ENCODE peak calls at places on chromosome 16, in four cellular contexts. S, F, L and P are unnamed samples.

GRCh38 chr16:84618428-84619102 is 687 bp upstream of the COTL1 start:
- DNase-seq in L (peak; percentile 90), S (no peak), F (no peak), P (peak; percentile 99)

GRCh38 chr16:12535535-12536411 is 267.9 kb downstream of the CPPED1 start:
- DNase-seq in F (no peak), L (no peak), S (peak; percentile 97), P (no peak)

GRCh38 chr16:20326336-20326735 is 977 bp downstream of the GP2 start:
- DNase-seq in S (no peak), L (no peak), F (no peak), P (no peak)

GRCh38 chr16:81485225-81485624 is 40.6 kb downstream of the CMIP start:
- DNase-seq in L (no peak), F (no peak), S (no peak), P (no peak)

GRCh38 chr16:4309102-4309832 is 6.6 kb upstream of the GLIS2 start:
- DNase-seq in F (no peak), S (no peak), L (no peak), P (no peak)

GRCh38 chr16:30113031-30113710 is at the start of gene GDPD3:
- DNase-seq in F (no peak), S (no peak), L (no peak), P (no peak)

GRCh38 chr16:14490281-14490680 is 139.8 kb downstream of the PARN start:
- DNase-seq in L (no peak), F (no peak), S (no peak), P (no peak)

GRCh38 chr16:71353736-71354135 is 4.8 kb upstream of the CALB2 start:
- DNase-seq in S (no peak), L (no peak), F (no peak), P (no peak)

GRCh38 chr16:83137326-83137770 is 510.6 kb downstream of the CDH13 start:
- DNase-seq in S (no peak), F (no peak), L (no peak), P (no peak)

GRCh38 chr16:84489141-84489540 is 15.3 kb downstream of the MEAK7 start:
- DNase-seq in F (peak; percentile 1), S (no peak), L (no peak), P (no peak)

GRCh38 chr16:46612121-46612520 is 9.1 kb downstream of the SHCBP1 start:
- DNase-seq in F (no peak), L (no peak), S (no peak), P (no peak)

GRCh38 chr16:75372236-75372856 is 61.0 kb downstream of the CFDP1 start:
- DNase-seq in F (no peak), L (no peak), S (no peak), P (no peak)

GRCh38 chr16:81486555-81487061 is 42.0 kb downstream of the CMIP start:
- DNase-seq in F (no peak), L (no peak), S (no peak), P (no peak)

GRCh38 chr16:29807426-29808218 is 1.3 kb downstream of the MAZ start:
- DNase-seq in L (no peak), S (no peak), F (peak; percentile 95), P (peak; percentile 82)

GRCh38 chr16:65071371-65072311 is 50.2 kb downstream of the CDH11 start:
- DNase-seq in L (no peak), S (no peak), F (no peak), P (no peak)

GRCh38 chr16:48126801-48127644 is 28.8 kb downstream of the ABCC12 start:
- DNase-seq in S (no peak), L (peak; percentile 55), F (no peak), P (no peak)

GRCh38 chr16:59886021-59886420 is 1151.9 kb upstream of the GOT2 start:
- DNase-seq in F (no peak), S (no peak), L (no peak), P (no peak)

GRCh38 chr16:10668322-10669045 is 26.2 kb downstream of the TEKT5 start:
- DNase-seq in S (no peak), F (no peak), L (peak; percentile 45), P (no peak)

GRCh38 chr16:19843371-19843770 is 41.3 kb downstream of the GPRC5B start:
- DNase-seq in F (no peak), L (no peak), S (no peak), P (no peak)

GRCh38 chr16:83615131-83615530 is 192.6 kb upstream of the HSBP1 start:
- DNase-seq in L (no peak), F (no peak), S (no peak), P (no peak)

GRCh38 chr16:48133455-48134226 is 22.2 kb downstream of the ABCC12 start:
- DNase-seq in S (no peak), L (no peak), F (no peak), P (no peak)

GRCh38 chr16:85569615-85570212 is 43.4 kb upstream of the GSE1 start:
- DNase-seq in F (peak; percentile 87), L (no peak), S (peak; percentile 74), P (no peak)

GRCh38 chr16:89367538-89368059 is 122.8 kb downstream of the ANKRD11 start:
- DNase-seq in F (no peak), L (no peak), S (no peak), P (no peak)

GRCh38 chr16:19118938-19119431 is 5.2 kb downstream of the ITPRIPL2 start:
- DNase-seq in S (no peak), L (peak; percentile 82), F (peak; percentile 41), P (no peak)

GRCh38 chr16:57735755-57736418 is at the start of gene KATNB1:
- DNase-seq in S (no peak), F (no peak), L (no peak), P (no peak)

GRCh38 chr16:84648595-84649510 is 542 bp downstream of the KLHL36 start:
- DNase-seq in L (peak; percentile 47), S (no peak), F (peak; percentile 30), P (no peak)

GRCh38 chr16:22784690-22785214 is 29.2 kb upstream of the HS3ST2 start:
- DNase-seq in S (no peak), L (no peak), F (peak; percentile 65), P (no peak)

GRCh38 chr16:66510711-66511614 is 39.0 kb downstream of the TK2 start:
- DNase-seq in L (no peak), S (no peak), F (no peak), P (no peak)

GRCh38 chr16:50303605-50304466 is 37.5 kb downstream of the ADCY7 start:
- DNase-seq in F (peak; percentile 51), S (no peak), L (no peak), P (no peak)

GRCh38 chr16:50697881-50698767 is 4.7 kb downstream of the NOD2 start:
- DNase-seq in F (no peak), S (peak; percentile 65), L (no peak), P (no peak)

GRCh38 chr16:82384017-82384416 is 214.0 kb upstream of the MPHOSPH6 start:
- DNase-seq in S (no peak), F (no peak), L (no peak), P (no peak)

GRCh38 chr16:88846088-88846487 is 10.7 kb downstream of the GALNS start:
- DNase-seq in S (no peak), F (no peak), L (no peak), P (no peak)

GRCh38 chr16:77221482-77221881 is 22.3 kb downstream of the SYCE1L start:
- DNase-seq in S (no peak), F (no peak), L (no peak), P (no peak)

GRCh38 chr16:69890114-69890890 is 60.8 kb upstream of the CLEC18A start:
- DNase-seq in S (no peak), F (no peak), L (no peak), P (no peak)
- TF ChIP-seq REST in S (no peak), F (no peak), L (no peak), P (no peak)

GRCh38 chr16:67842509-67843342 is 606 bp downstream of the THAP11 start:
- DNase-seq in F (peak; percentile 58), S (no peak), L (no peak), P (no peak)
- TF ChIP-seq REST in F (no peak), S (no peak), L (no peak), P (no peak)

DNA sequence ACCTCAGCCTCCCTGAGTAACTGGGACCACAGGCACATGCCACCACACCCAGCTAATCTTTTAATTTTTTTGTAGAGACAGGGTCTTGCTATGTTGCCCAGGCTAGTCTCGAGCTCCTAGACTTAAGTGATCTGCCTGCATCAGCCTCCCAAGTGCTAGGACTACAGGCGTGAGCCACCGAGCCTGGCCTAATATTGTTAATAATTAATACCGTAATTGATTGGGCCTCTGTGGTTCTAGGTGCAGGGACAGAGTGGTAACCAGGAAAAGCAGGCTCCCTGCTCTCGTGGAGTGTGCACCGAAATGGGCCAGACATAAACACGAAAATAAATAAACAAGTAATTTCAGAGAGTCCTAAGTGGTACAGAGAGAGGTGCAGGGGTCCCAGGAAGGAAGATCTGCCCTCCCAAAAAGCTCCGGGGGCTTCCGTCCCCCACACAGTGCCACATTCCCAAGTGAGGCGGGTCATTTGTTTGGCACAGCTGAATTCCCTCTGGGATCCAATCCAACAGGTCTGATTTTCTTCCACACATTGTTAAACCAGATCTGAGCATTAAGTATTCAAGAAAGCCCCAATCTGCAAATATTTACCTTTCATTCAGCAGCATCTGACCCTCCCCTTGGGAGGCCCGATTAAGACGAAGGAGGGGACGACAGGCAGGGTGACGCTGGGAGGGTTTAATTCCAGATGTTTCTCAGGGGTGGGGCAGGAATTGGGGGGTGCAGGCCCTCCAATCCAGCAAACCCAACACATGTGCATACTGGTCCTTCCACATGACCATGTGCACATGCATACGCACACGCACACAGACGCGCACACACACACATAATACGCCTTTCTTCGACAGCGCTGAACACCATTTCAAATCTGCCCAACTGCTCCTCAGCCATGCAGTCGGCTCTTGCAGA is 240.7 kb downstream of the GSG1L start:
- DNase-seq in F (no peak), S (no peak), L (no peak), P (no peak)
- TF ChIP-seq REST in F (no peak), S (no peak), L (no peak), P (no peak)

GRCh38 chr16:16076400-16076901 is 127.0 kb downstream of the ABCC1 start:
- DNase-seq in F (peak; percentile 29), S (no peak), L (no peak), P (no peak)

GRCh38 chr16:16071631-16072244 is 122.3 kb downstream of the ABCC1 start:
- DNase-seq in S (no peak), F (no peak), L (no peak), P (no peak)

GRCh38 chr16:16080465-16081065 is 131.1 kb downstream of the ABCC1 start:
- DNase-seq in L (no peak), F (no peak), S (no peak), P (no peak)

GRCh38 chr16:16073884-16074781 is 124.7 kb downstream of the ABCC1 start:
- DNase-seq in L (peak; percentile 23), S (no peak), F (peak; percentile 86), P (no peak)

DNA sequence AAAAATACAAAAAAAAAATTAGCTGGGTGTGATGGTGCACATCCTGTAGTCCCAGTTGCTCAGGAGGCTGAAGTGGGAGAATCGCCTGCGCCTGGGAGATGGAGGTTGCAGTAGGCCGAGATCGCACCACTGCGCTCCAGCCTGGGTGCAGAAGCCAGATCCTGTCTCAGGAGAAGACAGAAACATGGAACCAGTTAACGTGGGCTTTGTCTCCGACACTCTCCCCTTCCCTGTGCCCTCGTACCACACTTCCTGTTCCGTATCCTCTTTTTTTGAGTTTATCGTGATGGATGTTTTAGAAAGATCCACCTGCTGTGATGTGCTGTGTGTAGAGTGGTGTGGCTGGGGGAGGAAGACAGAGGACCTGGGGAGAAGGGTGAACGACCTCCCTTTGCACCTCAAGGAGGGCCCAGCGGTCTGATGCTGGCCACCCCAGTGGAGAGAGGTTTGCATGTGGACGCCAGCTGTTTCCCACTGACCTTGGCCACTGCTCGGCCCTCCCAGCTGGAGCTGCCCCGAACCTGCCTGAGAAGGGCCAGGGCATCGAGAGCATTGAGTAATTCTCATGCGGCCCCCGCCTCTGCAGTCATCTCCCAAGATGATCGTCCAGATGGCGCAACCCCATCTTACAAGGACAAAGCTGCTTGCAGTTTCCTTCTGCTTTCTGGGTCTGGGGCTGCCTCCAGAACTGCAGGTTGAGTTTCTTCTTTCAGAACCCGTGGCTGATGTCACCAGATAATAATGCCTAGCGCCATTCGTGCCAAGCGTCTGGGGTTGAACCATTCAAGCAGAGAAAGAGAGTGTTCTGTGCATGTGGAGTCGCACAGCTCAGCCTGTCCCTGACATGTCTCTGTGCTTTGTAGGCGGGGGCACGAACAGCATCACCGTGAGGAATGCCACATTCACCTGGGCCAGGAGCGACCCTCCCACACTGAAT is 126.3 kb downstream of the ABCC1 start:
- DNase-seq in F (peak; percentile 99), L (no peak), S (no peak), P (no peak)
- TF ChIP-seq REST in F (no peak), L (no peak), S (no peak), P (no peak)